ENCODE peak calls at places on chromosomes 6 and 20, in four cellular contexts. One of them, this sample, is unnamed.

GRCh38 chr20:52943185-52943841 is 28.8 kb upstream of the TSHZ2 start:
- DNase-seq in cardiac fibroblast: peak
- DNase-seq in tibial artery: no peak
- DNase-seq in SIG-M5: no peak
- DNase-seq in this sample: no peak

GRCh38 chr20:33373735-33374605 is 27.3 kb downstream of the CDK5RAP1 start:
- DNase-seq in cardiac fibroblast: peak
- DNase-seq in tibial artery: no peak
- DNase-seq in SIG-M5: no peak
- DNase-seq in this sample: no peak

GRCh38 chr20:10419550-10420133 is 14.4 kb downstream of the MKKS start:
- DNase-seq in cardiac fibroblast: peak
- DNase-seq in tibial artery: no peak
- DNase-seq in SIG-M5: no peak
- DNase-seq in this sample: no peak

GRCh38 chr6:125787791-125788190 is 3.0 kb upstream of the NCOA7 start:
- DNase-seq in cardiac fibroblast: peak
- DNase-seq in tibial artery: no peak
- DNase-seq in SIG-M5: no peak
- DNase-seq in this sample: no peak

GRCh38 chr20:16098890-16099639 is 474.2 kb downstream of the KIF16B start:
- DNase-seq in cardiac fibroblast: no peak
- DNase-seq in tibial artery: no peak
- DNase-seq in SIG-M5: no peak
- DNase-seq in this sample: no peak

GRCh38 chr6:6631526-6632276 is 43.2 kb downstream of the LY86 start:
- DNase-seq in cardiac fibroblast: peak
- DNase-seq in tibial artery: no peak
- DNase-seq in SIG-M5: no peak
- DNase-seq in this sample: no peak

GRCh38 chr20:19695081-19695480 is 63.0 kb upstream of the RIN2 start:
- DNase-seq in cardiac fibroblast: no peak
- DNase-seq in tibial artery: no peak
- DNase-seq in SIG-M5: no peak
- DNase-seq in this sample: no peak

GRCh38 chr6:83853178-83853967 is at the start of gene RIPPLY2:
- DNase-seq in cardiac fibroblast: peak
- DNase-seq in tibial artery: peak
- DNase-seq in SIG-M5: no peak
- DNase-seq in this sample: peak

GRCh38 chr20:32680544-32681174 is 6.9 kb upstream of the C20orf203 start:
- DNase-seq in cardiac fibroblast: no peak
- DNase-seq in tibial artery: no peak
- DNase-seq in SIG-M5: no peak
- DNase-seq in this sample: no peak

GRCh38 chr6:18076231-18076630 is 46.2 kb downstream of the NHLRC1 start:
- DNase-seq in cardiac fibroblast: no peak
- DNase-seq in tibial artery: no peak
- DNase-seq in SIG-M5: no peak
- DNase-seq in this sample: no peak

GRCh38 chr6:140105857-140106256 is 731.4 kb upstream of the CITED2 start:
- DNase-seq in cardiac fibroblast: peak
- DNase-seq in tibial artery: no peak
- DNase-seq in SIG-M5: no peak
- DNase-seq in this sample: no peak

GRCh38 chr6:73746776-73747175 is 50.8 kb downstream of the CD109 start:
- DNase-seq in cardiac fibroblast: peak
- DNase-seq in tibial artery: no peak
- DNase-seq in SIG-M5: no peak
- DNase-seq in this sample: no peak

GRCh38 chr6:128570439-128571063 is 50.2 kb upstream of the PTPRK start:
- DNase-seq in cardiac fibroblast: no peak
- DNase-seq in tibial artery: no peak
- DNase-seq in SIG-M5: no peak
- DNase-seq in this sample: no peak

GRCh38 chr20:16803965-16804792 is 56.0 kb downstream of the OTOR start:
- DNase-seq in cardiac fibroblast: peak
- DNase-seq in tibial artery: no peak
- DNase-seq in SIG-M5: no peak
- DNase-seq in this sample: peak

GRCh38 chr20:37375227-37375626 is 29.3 kb downstream of the SRC start:
- DNase-seq in cardiac fibroblast: no peak
- DNase-seq in tibial artery: no peak
- DNase-seq in SIG-M5: no peak
- DNase-seq in this sample: no peak

GRCh38 chr20:36155629-36155971 is 1.1 kb downstream of the EPB41L1 start:
- DNase-seq in cardiac fibroblast: no peak
- DNase-seq in tibial artery: no peak
- DNase-seq in SIG-M5: no peak
- DNase-seq in this sample: no peak

GRCh38 chr6:119643866-119644265 is 294.3 kb upstream of the MAN1A1 start:
- DNase-seq in cardiac fibroblast: no peak
- DNase-seq in tibial artery: no peak
- DNase-seq in SIG-M5: no peak
- DNase-seq in this sample: no peak

GRCh38 chr6:4613381-4613780 is 162.8 kb upstream of the CDYL start:
- DNase-seq in cardiac fibroblast: no peak
- DNase-seq in tibial artery: no peak
- DNase-seq in SIG-M5: no peak
- DNase-seq in this sample: no peak

GRCh38 chr6:154852700-154853099 is 119.5 kb downstream of the SCAF8 start:
- DNase-seq in cardiac fibroblast: peak
- DNase-seq in tibial artery: no peak
- DNase-seq in SIG-M5: no peak
- DNase-seq in this sample: no peak

GRCh38 chr6:32854376-32855178 is 585 bp downstream of the PSMB9 start:
- DNase-seq in cardiac fibroblast: peak
- DNase-seq in tibial artery: peak
- DNase-seq in SIG-M5: no peak
- DNase-seq in this sample: peak

GRCh38 chr6:7587631-7588100 is 2.3 kb upstream of the SNRNP48 start:
- DNase-seq in cardiac fibroblast: peak
- DNase-seq in tibial artery: no peak
- DNase-seq in SIG-M5: no peak
- DNase-seq in this sample: no peak

GRCh38 chr6:105753184-105754097 is 332.7 kb upstream of the PRDM1 start:
- DNase-seq in cardiac fibroblast: no peak
- DNase-seq in tibial artery: no peak
- DNase-seq in SIG-M5: no peak
- DNase-seq in this sample: no peak

GRCh38 chr6:133756046-133756445 is 132.9 kb upstream of the TCF21 start:
- DNase-seq in cardiac fibroblast: peak
- DNase-seq in tibial artery: no peak
- DNase-seq in SIG-M5: no peak
- DNase-seq in this sample: no peak

GRCh38 chr20:25360631-25361286 is 29.9 kb downstream of the ABHD12 start:
- DNase-seq in cardiac fibroblast: peak
- DNase-seq in tibial artery: no peak
- DNase-seq in SIG-M5: no peak
- DNase-seq in this sample: no peak

GRCh38 chr6:3456794-3457709 is at the start of gene SLC22A23:
- DNase-seq in cardiac fibroblast: peak
- DNase-seq in tibial artery: peak
- DNase-seq in SIG-M5: no peak
- DNase-seq in this sample: peak

GRCh38 chr6:134937426-134937825 is 12.5 kb downstream of the ALDH8A1 start:
- DNase-seq in cardiac fibroblast: peak
- DNase-seq in tibial artery: no peak
- DNase-seq in SIG-M5: no peak
- DNase-seq in this sample: no peak

GRCh38 chr6:42043787-42044475 is 6.4 kb upstream of the TAF8 start:
- DNase-seq in cardiac fibroblast: peak
- DNase-seq in tibial artery: peak
- DNase-seq in SIG-M5: peak
- DNase-seq in this sample: peak

GRCh38 chr6:4364711-4365110 is 229.3 kb upstream of the ECI2 start:
- DNase-seq in cardiac fibroblast: no peak
- DNase-seq in tibial artery: no peak
- DNase-seq in SIG-M5: no peak
- DNase-seq in this sample: no peak

GRCh38 chr20:34538671-34539123 is 19.8 kb upstream of the MAP1LC3A start:
- DNase-seq in cardiac fibroblast: peak
- DNase-seq in tibial artery: no peak
- DNase-seq in SIG-M5: no peak
- DNase-seq in this sample: no peak

This sample was measured in sciatic nerve.